ENCODE peak calls at places on chromosomes 11 and 22, in six cellular contexts. K is AG09309, E is AG04450, B is brain microvascular endothelial cell, Z is HL-60, N is aorta. A is an unnamed sample.

GRCh38 chr11:109956124-109956793 is 136.9 kb upstream of the ZC3H12C start:
- DNase-seq in Z (no peak), N (no peak), E (no peak), K (no peak), B (no peak), A (no peak)

GRCh38 chr22:40403141-40403540 is 32.7 kb downstream of the SGSM3 start:
- DNase-seq in E (no peak), B (no peak), N (no peak), Z (no peak), K (no peak), A (no peak)

GRCh38 chr11:132402056-132402684 is 1031.8 kb downstream of the NTM start:
- DNase-seq in B (peak; percentile 57), Z (peak; percentile 3), K (peak; percentile 2), E (peak; percentile 29), N (no peak), A (peak; percentile 53)

GRCh38 chr11:68994161-68994890 is 13.5 kb upstream of the MRGPRD start:
- DNase-seq in Z (no peak), N (peak; percentile 33), B (no peak), E (no peak), K (no peak), A (no peak)

GRCh38 chr22:28980326-28980725 is 81.3 kb downstream of the C22orf31 start:
- DNase-seq in N (no peak), E (no peak), B (no peak), K (no peak), Z (no peak), A (no peak)

GRCh38 chr11:23727821-23728220 is 769.0 kb upstream of the LUZP2 start:
- DNase-seq in B (peak; percentile 79), N (no peak), E (peak; percentile 16), Z (no peak), K (no peak), A (no peak)

GRCh38 chr11:64989416-64989815 is 7.4 kb downstream of the BATF2 start:
- DNase-seq in K (no peak), E (no peak), Z (no peak), B (no peak), N (no peak), A (no peak)

GRCh38 chr11:80899381-80899780 is 1458.6 kb upstream of the TENM4 start:
- DNase-seq in E (no peak), N (no peak), K (no peak), Z (no peak), B (peak; percentile 53), A (no peak)

GRCh38 chr22:19799322-19800190 is 39.0 kb downstream of the TBX1 start:
- DNase-seq in Z (no peak), K (peak; percentile 84), B (peak; percentile 74), N (peak; percentile 71), E (peak; percentile 77), A (no peak)

GRCh38 chr11:107044503-107044902 is 26.2 kb upstream of the GUCY1A2 start:
- DNase-seq in E (no peak), Z (no peak), B (peak; percentile 54), K (no peak), N (no peak), A (no peak)

GRCh38 chr22:35868938-35869337 is 151.3 kb downstream of the APOL5 start:
- DNase-seq in E (no peak), Z (no peak), K (no peak), N (no peak), B (peak; percentile 11), A (no peak)

GRCh38 chr11:117862019-117862725 is 14.3 kb downstream of the FXYD6 start:
- DNase-seq in K (no peak), N (no peak), B (no peak), Z (no peak), E (no peak), A (no peak)

GRCh38 chr22:44107341-44107740 is 73.4 kb upstream of the PARVG start:
- DNase-seq in Z (no peak), E (no peak), N (peak; percentile 7), B (no peak), K (no peak), A (no peak)

GRCh38 chr11:41849250-41849649 is 389.8 kb upstream of the LRRC4C start:
- DNase-seq in Z (no peak), E (no peak), B (no peak), N (no peak), K (no peak), A (no peak)

GRCh38 chr22:46845281-46846153 is 83.1 kb downstream of the TBC1D22A start:
- DNase-seq in K (no peak), N (no peak), Z (no peak), E (no peak), B (peak; percentile 16), A (no peak)

GRCh38 chr11:126007263-126007662 is 55.4 kb downstream of the CDON start:
- DNase-seq in N (no peak), E (no peak), Z (no peak), K (peak; percentile 28), B (peak; percentile 41), A (no peak)

GRCh38 chr11:62879554-62879953 is 1.1 kb upstream of the SLC3A2 start:
- DNase-seq in E (no peak), B (no peak), K (no peak), Z (no peak), N (no peak), A (no peak)

GRCh38 chr22:46958649-46959048 is 196.2 kb downstream of the TBC1D22A start:
- DNase-seq in E (no peak), Z (no peak), N (no peak), K (no peak), B (no peak), A (no peak)

GRCh38 chr11:118574636-118575035 is 2.4 kb downstream of the ARCN1 start:
- DNase-seq in N (no peak), E (no peak), Z (no peak), K (no peak), B (no peak), A (no peak)

GRCh38 chr11:10418259-10418949 is 36.7 kb upstream of the AMPD3 start:
- DNase-seq in E (no peak), B (no peak), N (no peak), Z (no peak), K (peak; percentile 84), A (no peak)

DNA sequence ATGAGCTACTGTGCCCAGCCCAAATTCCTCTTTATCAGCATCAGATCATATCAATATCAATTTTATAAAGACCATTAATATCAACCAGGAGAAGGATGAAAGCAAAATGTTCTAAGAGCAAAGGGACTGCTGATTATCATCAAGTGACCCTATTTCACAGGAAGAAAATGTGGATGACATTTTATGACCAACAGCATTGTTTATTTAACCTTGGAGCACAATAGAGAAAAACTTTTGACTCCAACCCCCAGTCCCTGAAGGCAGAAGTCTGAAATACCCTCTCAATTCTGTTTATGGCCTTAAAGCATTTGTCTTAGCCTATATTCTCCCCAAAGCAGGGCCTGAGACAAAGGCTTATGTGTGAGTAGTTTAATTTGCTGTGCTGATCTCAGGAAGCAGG is 11.3 kb upstream of the ALG8 start:
- DNase-seq in B (no peak), Z (no peak), K (no peak), E (no peak), N (no peak), A (no peak)
- H3K4me3 ChIP-seq in B (no peak overlapping the region), Z (no peak overlapping the region), K (no peak overlapping the region), E (no peak overlapping the region), N (no peak overlapping the region), A (no peak overlapping the region)

GRCh38 chr11:3866206-3866605 is 10.7 kb downstream of the STIM1 start:
- DNase-seq in Z (peak; percentile 91), E (no peak), K (no peak), N (no peak), B (peak; percentile 8), A (peak; percentile 57)
- H3K4me3 ChIP-seq in Z (no peak overlapping the region), E (no peak overlapping the region), K (no peak overlapping the region), N (no peak overlapping the region), B (no peak overlapping the region), A (no peak overlapping the region)

GRCh38 chr11:120134106-120134930 is 3.6 kb downstream of the TRIM29 start:
- DNase-seq in K (no peak), N (peak; percentile 25), B (no peak), E (no peak), Z (no peak), A (no peak)

GRCh38 chr11:120131941-120132644 is 5.8 kb downstream of the TRIM29 start:
- DNase-seq in K (no peak), B (no peak), E (no peak), Z (no peak), N (peak; percentile 26), A (no peak)

GRCh38 chr11:120134931-120135228 is 3.0 kb downstream of the TRIM29 start:
- DNase-seq in B (no peak), Z (no peak), E (no peak), K (no peak), N (no peak), A (no peak)

GRCh38 chr11:120132645-120133185 is 5.2 kb downstream of the TRIM29 start:
- DNase-seq in N (peak; percentile 4), E (no peak), Z (no peak), K (no peak), B (no peak), A (no peak)

DNA sequence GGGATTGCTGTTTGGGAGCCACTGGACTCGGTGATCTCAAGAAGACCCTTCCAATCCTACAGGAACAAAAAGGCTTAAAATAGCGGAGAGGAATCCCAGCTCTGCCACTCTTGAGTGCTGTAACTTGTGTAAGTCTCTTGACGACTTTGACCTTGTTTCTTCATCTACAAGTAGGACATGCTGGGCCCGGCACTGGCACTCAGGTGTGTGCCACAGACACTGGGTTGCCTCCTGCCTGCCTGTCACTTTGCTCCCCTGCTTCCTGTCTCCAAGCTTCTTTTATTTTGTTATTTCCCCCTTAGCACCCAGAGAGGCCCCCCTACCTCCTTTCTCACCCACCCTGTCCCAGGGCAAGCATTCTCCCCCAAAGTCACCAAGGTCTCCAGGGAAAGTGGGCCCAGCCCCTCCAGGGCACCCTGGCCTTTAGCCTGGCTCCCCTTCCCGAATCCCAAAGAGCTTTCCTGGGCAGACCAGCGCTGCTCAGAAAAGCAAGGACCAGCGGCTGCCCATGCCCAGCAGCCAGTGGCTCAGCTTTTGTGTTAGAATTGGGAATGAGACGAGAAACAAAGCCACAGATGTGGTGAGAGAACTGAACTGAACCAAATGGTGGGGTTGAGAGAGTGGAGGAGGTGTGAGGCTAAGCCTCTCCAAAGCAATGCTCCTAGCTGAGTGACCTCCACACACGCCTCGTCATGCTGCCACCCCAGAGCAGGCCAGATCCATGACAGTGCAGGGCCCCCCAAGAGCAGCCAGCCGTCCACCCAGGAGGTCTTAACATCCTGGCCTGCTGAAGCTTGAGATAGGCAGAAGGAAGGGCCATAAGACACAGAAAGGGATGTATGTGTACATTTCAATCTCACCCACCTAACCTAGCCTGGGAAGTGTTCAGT is 4.5 kb downstream of the TRIM29 start:
- DNase-seq in B (no peak), K (no peak), E (no peak), Z (no peak), N (peak; percentile 17), A (no peak)
- H3K4me3 ChIP-seq in B (no peak overlapping the region), K (no peak overlapping the region), E (no peak overlapping the region), Z (no peak overlapping the region), N (no peak overlapping the region), A (no peak overlapping the region)

GRCh38 chr11:102050927-102051575 is 3.8 kb downstream of the CFAP300 start:
- DNase-seq in E (no peak), K (no peak), Z (no peak), N (no peak), B (no peak), A (no peak)

GRCh38 chr11:102047305-102047924 is at the start of gene CFAP300:
- DNase-seq in E (no peak), B (peak; percentile 83), N (peak; percentile 96), K (peak; percentile 13), Z (no peak), A (no peak)

DNA sequence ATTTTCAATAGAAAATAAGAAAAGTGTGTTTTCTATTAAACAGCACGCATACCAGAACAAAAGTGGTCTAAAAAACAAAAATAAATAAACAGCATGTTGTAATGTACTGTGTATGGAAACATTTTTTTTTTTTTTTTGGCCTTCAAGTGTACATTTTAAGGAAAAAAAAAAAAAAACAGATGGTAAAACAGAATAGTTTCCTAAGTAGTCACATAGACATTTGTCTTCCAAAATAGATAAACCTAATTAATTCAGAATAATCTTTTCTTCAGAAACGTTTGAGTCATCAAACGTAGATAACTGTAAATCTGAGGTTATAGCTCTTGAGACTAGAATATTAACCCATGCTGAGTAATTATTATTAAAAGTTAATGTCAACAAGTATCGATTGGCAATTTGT is 396 bp upstream of the CFAP300 start:
- DNase-seq in Z (no peak), K (peak; percentile 16), N (no peak), B (no peak), E (no peak), A (no peak)
- H3K4me3 ChIP-seq in Z (no peak overlapping the region), K (peak overlapping the region; percentile 73), N (peak overlapping the region; percentile 86), B (peak overlapping the region; percentile 68), E (peak overlapping the region; percentile 65), A (no peak overlapping the region)

A was measured in GM12864.